ENCODE peak calls at places on chromosome 5, in ten cellular contexts. Z is transverse colon; I is astrocyte; E is psoas muscle; A is mucosa of descending colon; Y is CD4-positive, CD25-positive, alpha-beta regulatory T cell; Q is vagina; G is mammary epithelial cell; U is OCI-LY7; B is heart left ventricle. K is an unnamed sample. For H3K4me1 and H3K36me3, the result is how much of the 10 kb centered on the place peaks cover.

GRCh38 chr5:154782326-154782725 is 27.1 kb downstream of the LARP1 start:
- DNase-seq in Y (no peak), Z (peak), I (no peak), Q (no peak), B (peak), E (no peak), A (peak), G (no peak), U (no peak), K (no peak)

GRCh38 chr5:6758201-6758600 is 45.0 kb downstream of the TENT4A start:
- DNase-seq in Q (no peak), U (no peak), A (no peak), G (no peak), Y (no peak), E (no peak), Z (no peak), I (no peak), B (no peak), K (no peak)

GRCh38 chr5:54643679-54644078 is 126.1 kb downstream of the SNX18 start:
- DNase-seq in U (no peak), E (no peak), I (peak), Z (no peak), Q (no peak), A (no peak), B (no peak), Y (no peak), G (peak), K (peak)

GRCh38 chr5:179805529-179806249 is 977 bp downstream of the MGAT4B start:
- DNase-seq in U (peak), I (no peak), Q (no peak), B (peak), E (peak), Z (no peak), Y (peak), G (peak), A (peak), K (peak)

GRCh38 chr5:81553570-81554212 is 159.8 kb upstream of the ACOT12 start:
- DNase-seq in U (no peak), B (no peak), G (no peak), Y (no peak), Q (no peak), I (no peak), Z (no peak), A (no peak), E (no peak), K (no peak)

GRCh38 chr5:179880848-179881590 is 22.4 kb upstream of the MRNIP start:
- DNase-seq in G (no peak), I (no peak), Q (no peak), E (no peak), U (no peak), B (peak), Z (no peak), A (no peak), Y (no peak), K (no peak)

GRCh38 chr5:1799110-1799601 is 481 bp downstream of the MRPL36 start:
- DNase-seq in E (peak), Y (no peak), U (peak), Z (peak), I (no peak), B (no peak), Q (no peak), G (peak), A (peak), K (peak)

GRCh38 chr5:33148076-33148501 is 292.7 kb upstream of the TARS1 start:
- DNase-seq in B (peak), G (peak), Q (no peak), E (peak), A (no peak), U (no peak), Z (no peak), I (peak), Y (no peak), K (peak)

GRCh38 chr5:176578391-176578808 is 29.3 kb downstream of the CDHR2 start:
- DNase-seq in Y (peak), U (peak), E (no peak), Z (peak), A (peak), I (peak), Q (no peak), G (peak), B (no peak), K (no peak)

GRCh38 chr5:17436766-17437221 is 61.2 kb upstream of the TAF11L2 start:
- DNase-seq in Q (no peak), Z (no peak), G (no peak), A (no peak), Y (no peak), E (no peak), B (no peak), U (peak), I (no peak), K (no peak)

GRCh38 chr5:15995206-15996052 is 184.2 kb downstream of the MARCHF11 start:
- DNase-seq in A (no peak), U (peak), I (peak), Q (no peak), Y (no peak), B (no peak), G (peak), Z (no peak), E (no peak), K (peak)

GRCh38 chr5:114010362-114010761 is 351.5 kb upstream of the KCNN2 start:
- DNase-seq in E (no peak), A (no peak), Z (no peak), G (peak), U (no peak), Y (no peak), Q (no peak), B (no peak), I (peak), K (no peak)

GRCh38 chr5:1463326-1464095 is 18.3 kb upstream of the SLC6A3 start:
- DNase-seq in G (no peak), I (no peak), Q (no peak), E (peak), Y (no peak), A (no peak), Z (no peak), U (no peak), B (peak), K (no peak)

GRCh38 chr5:6435356-6435755 is 13.3 kb upstream of the UBE2QL1 start:
- DNase-seq in B (no peak), Z (no peak), G (no peak), U (peak), Q (peak), I (no peak), Y (no peak), E (no peak), A (peak), K (no peak)

DNA sequence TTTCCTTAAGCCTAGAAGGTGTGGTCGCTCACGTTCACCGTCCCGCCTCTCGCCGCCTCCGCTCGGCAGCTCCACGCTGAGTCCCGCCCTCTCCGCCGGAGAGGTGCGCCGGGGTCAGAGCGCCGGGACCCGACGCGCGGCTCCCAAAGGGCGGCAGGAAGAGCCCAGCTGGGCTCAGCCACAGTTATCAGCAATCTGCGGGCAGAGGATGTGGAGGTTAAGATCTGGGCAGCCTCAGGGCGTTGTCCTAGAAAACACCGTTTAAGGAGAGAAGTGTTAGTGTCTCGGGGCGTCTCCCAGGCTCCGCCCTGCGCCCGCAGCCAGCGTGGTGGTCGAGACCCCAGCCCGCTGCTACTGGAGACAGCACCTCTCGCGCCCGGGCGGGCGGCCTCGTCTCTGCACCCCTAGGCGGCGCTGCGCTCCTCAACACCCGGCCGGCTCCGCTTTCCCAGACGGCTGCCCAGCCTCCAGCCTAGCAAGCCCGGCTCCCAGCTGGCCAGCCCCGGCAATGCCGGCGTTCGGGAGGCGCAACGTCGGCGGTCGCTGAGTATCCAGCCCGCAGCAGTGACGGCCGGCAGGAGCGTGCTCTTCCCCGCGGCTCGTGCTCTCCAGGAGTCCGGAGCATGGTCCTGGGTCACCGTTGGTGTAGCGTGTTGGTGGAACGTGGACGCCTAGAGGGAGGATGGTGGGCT is at the start of gene PCDHAC1:
- DNase-seq in Q (no peak), E (peak), Z (peak), I (peak), G (peak), B (peak), U (no peak), A (peak), Y (no peak), K (peak)
- H3K4me3 ChIP-seq in Q (peak), E (peak), Z (peak), I (peak), G (peak), B (peak), U (no peak), A (no peak), Y (no peak), K (no peak)

DNA sequence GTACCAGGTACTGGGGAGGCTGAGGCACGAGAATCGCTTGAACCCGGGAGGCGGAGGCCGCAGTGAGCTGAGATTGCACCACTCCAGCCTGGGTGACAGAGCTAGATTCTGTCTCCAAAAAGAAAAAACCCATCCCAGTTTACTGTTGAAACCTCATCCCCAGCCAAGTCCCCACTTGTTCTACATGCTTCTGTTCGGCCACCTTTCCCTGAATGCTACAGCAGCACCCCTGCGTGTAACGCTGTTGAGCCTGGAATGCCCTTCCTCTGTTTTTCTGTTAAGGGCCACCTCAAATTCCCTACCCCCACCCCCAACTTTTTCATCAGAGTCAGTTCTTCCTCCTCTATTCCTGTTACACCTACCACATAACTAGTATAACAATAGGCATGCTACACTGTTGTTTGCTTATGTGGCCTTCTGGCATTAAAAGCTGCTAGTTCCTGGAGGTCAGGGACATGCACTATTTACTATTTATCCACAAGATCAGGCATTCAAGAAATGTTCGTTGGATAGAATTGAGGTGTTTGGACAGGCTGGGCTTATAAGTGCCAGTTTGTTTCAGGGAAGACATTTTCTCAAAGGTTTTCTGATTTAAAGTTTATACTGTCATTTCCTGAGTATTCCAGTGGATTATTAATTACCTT is 47.1 kb upstream of the C5orf47 start:
- DNase-seq in B (no peak), A (no peak), U (no peak), Z (no peak), E (no peak), I (no peak), Q (no peak), G (no peak), Y (no peak), K (peak)
- H3K4me1 ChIP-seq in B (half or more), A (under half), U (under half), Z (under half), E (half or more), I (under half), Q (under half), G (under half), Y (under half), K (under half)

GRCh38 chr5:159170021-159170420 is 39.3 kb downstream of the RNF145 start:
- DNase-seq in I (no peak), Q (no peak), Z (no peak), E (no peak), B (no peak), Y (no peak), U (no peak), G (no peak), A (no peak), K (no peak)
- H3K36me3 ChIP-seq in I (under half), Q (under half), Z (under half), E (half or more), B (half or more), Y (half or more), U (half or more), G (under half), A (under half), K (half or more)

GRCh38 chr5:42638972-42639371 is 117.6 kb upstream of the CCDC152 start:
- DNase-seq in Z (no peak), U (no peak), Y (no peak), Q (no peak), I (no peak), G (no peak), E (no peak), A (no peak), B (no peak), K (no peak)
- H3K4me3 ChIP-seq in Z (no peak), U (no peak), Y (no peak), Q (no peak), I (no peak), G (no peak), E (no peak), A (no peak), B (no peak), K (no peak)

GRCh38 chr5:121675932-121676331 is 175.8 kb upstream of the FTMT start:
- DNase-seq in B (no peak), Z (no peak), E (no peak), I (no peak), G (no peak), Y (no peak), U (no peak), A (no peak), Q (no peak), K (no peak)
- H3K4me1 ChIP-seq in B (under half), Z (under half), E (under half), I (under half), G (under half), Y (under half), U (under half), A (under half), Q (under half), K (under half)

GRCh38 chr5:10265245-10266109 is 15.4 kb downstream of the CCT5 start:
- DNase-seq in Z (no peak), E (no peak), U (no peak), Q (no peak), Y (no peak), I (no peak), A (no peak), B (no peak), G (no peak), K (no peak)
- H3K36me3 ChIP-seq in Z (under half), E (half or more), U (half or more), Q (under half), Y (half or more), I (under half), A (under half), B (half or more), G (under half), K (half or more)

K was measured in SJSA1.